ENCODE peak calls at places on chromosome 1, in seven cellular contexts. U is GM12878, M is HCT116, T is K562, R is H1, C is HepG2, Y is SK-N-SH. H is an unnamed sample.

GRCh38 chr1:47444578-47445465 is 7.0 kb downstream of the FOXD2 start:
- DNase-seq in U (no peak), M (no peak), T (no peak), R (peak), C (no peak), Y (peak), H (no peak)

GRCh38 chr1:161069201-161069685 is 448 bp downstream of the ARHGAP30 start:
- DNase-seq in U (no peak), M (no peak), T (no peak), R (no peak), C (no peak), Y (no peak), H (no peak)

GRCh38 chr1:15311886-15312285 is 64.9 kb downstream of the FHAD1 start:
- DNase-seq in U (no peak), M (no peak), T (no peak), R (no peak), C (no peak), Y (no peak), H (no peak)

GRCh38 chr1:41872074-41872473 is 46.6 kb downstream of the HIVEP3 start:
- DNase-seq in U (no peak), M (no peak), T (no peak), R (no peak), C (no peak), Y (no peak), H (no peak)

GRCh38 chr1:54200519-54200997 is 591 bp downstream of the MRPL37 start:
- DNase-seq in U (no peak), M (no peak), T (no peak), R (no peak), C (no peak), Y (no peak), H (no peak)

GRCh38 chr1:163240705-163241104 is 38.0 kb upstream of the RGS5 start:
- DNase-seq in U (no peak), M (no peak), T (no peak), R (no peak), C (no peak), Y (no peak), H (no peak)

GRCh38 chr1:113812661-113813135 is 422 bp upstream of the RSBN1 start:
- DNase-seq in U (no peak), M (no peak), T (peak), R (no peak), C (no peak), Y (peak), H (no peak)

GRCh38 chr1:91120915-91121314 is 99.1 kb upstream of the ZNF644 start:
- DNase-seq in U (no peak), M (no peak), T (no peak), R (peak), C (no peak), Y (no peak), H (no peak)

GRCh38 chr1:154483941-154484803 is 17.8 kb upstream of the TDRD10 start:
- DNase-seq in U (no peak), M (no peak), T (no peak), R (no peak), C (no peak), Y (no peak), H (no peak)

GRCh38 chr1:119551218-119551617 is 44.2 kb downstream of the HSD3B1 start:
- DNase-seq in U (no peak), M (no peak), T (no peak), R (no peak), C (no peak), Y (no peak), H (no peak)

GRCh38 chr1:236480758-236481436 is 42.9 kb upstream of the LGALS8 start:
- DNase-seq in U (no peak), M (no peak), T (peak), R (no peak), C (peak), Y (no peak), H (no peak)

GRCh38 chr1:43900386-43900785 is 33.2 kb upstream of the ARTN start:
- DNase-seq in U (no peak), M (no peak), T (no peak), R (no peak), C (no peak), Y (no peak), H (no peak)

GRCh38 chr1:204313675-204314074 is 46.1 kb downstream of the PLEKHA6 start:
- DNase-seq in U (no peak), M (no peak), T (no peak), R (no peak), C (no peak), Y (no peak), H (no peak)

GRCh38 chr1:67635055-67635809 is 49.8 kb upstream of the GADD45A start:
- DNase-seq in U (no peak), M (no peak), T (no peak), R (peak), C (no peak), Y (no peak), H (no peak)

GRCh38 chr1:234687011-234687410 is 77.0 kb upstream of the IRF2BP2 start:
- DNase-seq in U (no peak), M (no peak), T (no peak), R (no peak), C (no peak), Y (no peak), H (no peak)

GRCh38 chr1:69551476-69552324 is 16.0 kb upstream of the LRRC7 start:
- DNase-seq in U (no peak), M (no peak), T (peak), R (no peak), C (no peak), Y (no peak), H (no peak)

GRCh38 chr1:66000033-66000637 is 207.4 kb downstream of the PDE4B start:
- DNase-seq in U (no peak), M (no peak), T (no peak), R (no peak), C (no peak), Y (no peak), H (no peak)

GRCh38 chr1:68201546-68202238 is 30.6 kb downstream of the WLS start:
- DNase-seq in U (no peak), M (no peak), T (no peak), R (no peak), C (no peak), Y (no peak), H (no peak)

GRCh38 chr1:114468710-114469468 is 42.1 kb downstream of the TRIM33 start:
- DNase-seq in U (no peak), M (no peak), T (no peak), R (no peak), C (no peak), Y (no peak), H (no peak)

GRCh38 chr1:61226791-61227567 is 144.6 kb downstream of the NFIA start:
- DNase-seq in U (no peak), M (no peak), T (no peak), R (no peak), C (no peak), Y (peak), H (no peak)

GRCh38 chr1:78522136-78522535 is 31.4 kb downstream of the PTGFR start:
- DNase-seq in U (no peak), M (no peak), T (no peak), R (no peak), C (no peak), Y (peak), H (no peak)

GRCh38 chr1:209854196-209854595 is 26.4 kb downstream of the UTP25 start:
- DNase-seq in U (no peak), M (no peak), T (no peak), R (no peak), C (no peak), Y (peak), H (no peak)

GRCh38 chr1:204307334-204307883 is 52.3 kb downstream of the PLEKHA6 start:
- DNase-seq in U (no peak), M (no peak), T (no peak), R (peak), C (no peak), Y (no peak), H (no peak)

GRCh38 chr1:168957818-168958217 is 148.7 kb upstream of the ATP1B1 start:
- DNase-seq in U (no peak), M (no peak), T (no peak), R (no peak), C (no peak), Y (no peak), H (no peak)

GRCh38 chr1:219264557-219264956 is 90.9 kb downstream of the LYPLAL1 start:
- DNase-seq in U (no peak), M (no peak), T (no peak), R (no peak), C (peak), Y (no peak), H (no peak)

DNA sequence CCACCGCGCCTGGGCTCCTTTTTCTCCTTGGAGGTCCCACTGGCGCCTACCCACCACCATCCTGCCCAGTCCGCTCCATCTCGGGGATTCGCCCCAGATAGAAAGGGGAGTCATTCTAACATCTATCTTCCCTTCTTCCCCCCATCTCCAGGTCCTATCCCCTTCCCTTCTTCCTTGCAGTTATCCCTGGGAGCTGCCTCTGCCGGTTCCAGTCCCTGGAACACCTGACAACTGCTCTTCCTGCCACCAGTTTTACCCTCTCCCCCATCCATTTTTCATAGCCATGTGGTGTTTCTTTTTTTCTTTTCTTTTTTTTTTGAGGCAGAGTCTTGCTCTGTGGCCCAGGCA is 12.0 kb upstream of the COL16A1 start:
- DNase-seq in U (no peak), M (no peak), T (no peak), R (no peak), C (no peak), Y (peak), H (no peak)
- H3K4me3 ChIP-seq in U (no peak), M (peak), T (peak), R (peak), C (peak), Y (peak), H (peak)

GRCh38 chr1:109402025-109402424 is 4.3 kb upstream of the SORT1 start:
- DNase-seq in U (no peak), M (no peak), T (no peak), R (no peak), C (no peak), Y (no peak), H (no peak)

GRCh38 chr1:109400035-109400655 is 2.4 kb upstream of the SORT1 start:
- DNase-seq in U (no peak), M (no peak), T (no peak), R (no peak), C (no peak), Y (no peak), H (no peak)

GRCh38 chr1:109399326-109399957 is 1.7 kb upstream of the SORT1 start:
- DNase-seq in U (no peak), M (peak), T (peak), R (no peak), C (peak), Y (peak), H (peak)

GRCh38 chr1:109404838-109405237 is 7.1 kb upstream of the SORT1 start:
- DNase-seq in U (no peak), M (no peak), T (no peak), R (no peak), C (no peak), Y (no peak), H (no peak)
- TF ChIP-seq SIN3A in U (no peak), M (no peak), T (no peak), R (no peak), C (no peak), Y (no peak), H (no peak)

GRCh38 chr1:232751393-232752140 is 53.6 kb upstream of the MAP10 start:
- DNase-seq in U (no peak), M (no peak), T (no peak), R (no peak), C (no peak), Y (no peak), H (no peak)
- H3K4me3 ChIP-seq in U (no peak), M (no peak), T (no peak), R (no peak), C (no peak), Y (no peak), H (no peak)

GRCh38 chr1:111082421-111083192 is 57.3 kb downstream of the DRAM2 start:
- DNase-seq in U (peak), M (no peak), T (no peak), R (no peak), C (no peak), Y (no peak), H (no peak)
- TF ChIP-seq SIN3A in U (no peak), M (no peak), T (no peak), R (no peak), C (no peak), Y (no peak), H (no peak)

GRCh38 chr1:40161125-40161887 is at the start of gene RLF:
- DNase-seq in U (peak), M (peak), T (peak), R (peak), C (peak), Y (peak), H (peak)

GRCh38 chr1:40160806-40161124 is 422 bp upstream of the RLF start:
- DNase-seq in U (no peak), M (no peak), T (no peak), R (no peak), C (no peak), Y (no peak), H (peak)

GRCh38 chr1:40167317-40167716 is 6.1 kb downstream of the RLF start:
- DNase-seq in U (no peak), M (no peak), T (no peak), R (no peak), C (no peak), Y (no peak), H (no peak)

GRCh38 chr1:40161888-40162397 is 756 bp downstream of the RLF start:
- DNase-seq in U (no peak), M (no peak), T (no peak), R (no peak), C (no peak), Y (peak), H (no peak)

DNA sequence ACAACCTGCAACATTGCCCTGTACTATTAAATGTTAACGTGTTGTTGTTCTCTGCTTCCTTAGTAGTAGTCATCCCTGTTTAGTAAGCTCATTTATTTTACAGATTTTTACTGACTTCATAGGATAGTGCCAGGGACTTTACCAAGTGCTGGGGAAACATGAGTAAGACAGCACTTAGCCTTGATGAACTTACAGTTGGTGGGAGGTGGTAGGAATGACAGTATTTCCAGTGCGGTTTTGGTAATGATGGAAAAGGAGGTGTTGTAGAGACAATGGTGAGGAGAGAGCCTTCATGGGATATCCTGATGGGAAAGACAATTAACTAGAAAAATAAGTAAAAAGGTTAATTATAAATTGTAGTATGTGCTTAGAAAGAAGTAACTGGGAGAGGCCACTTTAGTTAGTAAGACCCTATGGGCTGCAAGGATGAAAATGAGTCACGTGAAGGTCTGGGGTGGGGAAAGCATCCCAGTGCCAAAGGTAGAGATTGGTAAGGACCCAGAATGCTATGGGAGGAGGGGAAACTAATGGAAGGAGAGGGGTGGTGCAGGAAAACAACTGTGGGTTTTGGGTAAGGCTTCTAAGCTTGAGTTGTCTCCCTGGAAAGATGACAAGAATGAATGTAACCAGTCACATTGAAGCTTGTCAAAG is 1.7 kb downstream of the RLF start:
- DNase-seq in U (no peak), M (no peak), T (peak), R (no peak), C (no peak), Y (peak), H (no peak)
- H3K4me3 ChIP-seq in U (peak), M (peak), T (peak), R (peak), C (peak), Y (peak), H (peak)

GRCh38 chr1:206537141-206537540 is 29.8 kb downstream of the RASSF5 start:
- DNase-seq in U (no peak), M (no peak), T (no peak), R (no peak), C (no peak), Y (no peak), H (no peak)

GRCh38 chr1:206541236-206541833 is 34.0 kb downstream of the RASSF5 start:
- DNase-seq in U (no peak), M (no peak), T (no peak), R (no peak), C (no peak), Y (no peak), H (no peak)

GRCh38 chr1:206538901-206539655 is 31.7 kb downstream of the RASSF5 start:
- DNase-seq in U (no peak), M (no peak), T (no peak), R (no peak), C (no peak), Y (no peak), H (no peak)

GRCh38 chr1:206538086-206538781 is 30.9 kb downstream of the RASSF5 start:
- DNase-seq in U (no peak), M (no peak), T (no peak), R (no peak), C (no peak), Y (no peak), H (no peak)

GRCh38 chr1:206540044-206540758 is 32.9 kb downstream of the RASSF5 start:
- DNase-seq in U (no peak), M (no peak), T (no peak), R (no peak), C (no peak), Y (no peak), H (no peak)
- TF ChIP-seq SIN3A in U (no peak), M (no peak), T (no peak), R (no peak), C (no peak), Y (no peak), H (no peak)

GRCh38 chr1:145993618-145994390 is 2.6 kb downstream of the TXNIP start:
- DNase-seq in U (no peak), M (no peak), T (no peak), R (no peak), C (no peak), Y (no peak), H (no peak)

GRCh38 chr1:145992958-145993617 is 3.3 kb downstream of the TXNIP start:
- DNase-seq in U (no peak), M (no peak), T (no peak), R (no peak), C (no peak), Y (no peak), H (no peak)

GRCh38 chr1:145991799-145992412 is 4.5 kb downstream of the TXNIP start:
- DNase-seq in U (no peak), M (no peak), T (no peak), R (no peak), C (no peak), Y (no peak), H (no peak)

GRCh38 chr1:145994391-145995120 is 1.8 kb downstream of the TXNIP start:
- DNase-seq in U (no peak), M (no peak), T (no peak), R (no peak), C (no peak), Y (no peak), H (no peak)

GRCh38 chr1:145992502-145992936 is 3.9 kb downstream of the TXNIP start:
- DNase-seq in U (no peak), M (no peak), T (no peak), R (no peak), C (no peak), Y (no peak), H (no peak)
- H3K4me3 ChIP-seq in U (no peak), M (no peak), T (peak), R (no peak), C (no peak), Y (peak), H (no peak)